ENCODE peak calls at places on chromosomes 2 and 18, in six cellular contexts. M is lower lobe of right lung; Y is posterior vena cava; E is CD8-positive, alpha-beta T cell; G is fibroblast of lung; N is right lobe of liver. C is an unnamed sample.

GRCh38 chr2:8986327-8986976 is 17.0 kb downstream of the MBOAT2 start:
- DNase-seq in Y (no peak), M (no peak), G (no peak), E (no peak), N (no peak), C (no peak)

GRCh38 chr2:3399829-3400228 is 20.3 kb downstream of the TRAPPC12 start:
- DNase-seq in G (no peak), E (no peak), M (no peak), Y (no peak), N (no peak), C (no peak)

GRCh38 chr2:11050565-11050964 is 104.7 kb upstream of the SLC66A3 start:
- DNase-seq in Y (no peak), N (no peak), E (no peak), M (no peak), G (no peak), C (no peak)

GRCh38 chr18:13434854-13435253 is 216.3 kb downstream of the LDLRAD4 start:
- DNase-seq in N (peak; percentile 82), Y (no peak), E (no peak), G (no peak), M (no peak), C (no peak)

GRCh38 chr2:10036095-10036879 is 7.1 kb upstream of the KLF11 start:
- DNase-seq in G (peak; percentile 50), E (no peak), Y (peak; percentile 92), M (peak; percentile 73), N (peak; percentile 89), C (no peak)

GRCh38 chr2:196660264-196660663 is 20.7 kb downstream of the CCDC150 start:
- DNase-seq in M (no peak), N (no peak), Y (no peak), G (no peak), E (no peak), C (no peak)

GRCh38 chr2:166238176-166238575 is 110.4 kb upstream of the SCN1A start:
- DNase-seq in E (no peak), Y (no peak), G (peak; percentile 50), N (no peak), M (no peak), C (no peak)

GRCh38 chr2:20356042-20356441 is 5.4 kb upstream of the PUM2 start:
- DNase-seq in G (peak; percentile 89), N (peak; percentile 30), M (no peak), E (no peak), Y (no peak), C (no peak)

GRCh38 chr2:158575051-158575635 is 118.4 kb downstream of the PKP4 start:
- DNase-seq in Y (no peak), M (no peak), G (no peak), N (no peak), E (no peak), C (no peak)

GRCh38 chr2:37149626-37150322 is 7.0 kb downstream of the EIF2AK2 start:
- DNase-seq in Y (no peak), M (no peak), E (no peak), N (no peak), G (no peak), C (no peak)

GRCh38 chr18:32092422-32093105 is 890 bp downstream of the RNF138 start:
- DNase-seq in N (peak; percentile 100), M (peak; percentile 99), E (peak; percentile 100), G (peak; percentile 97), Y (peak; percentile 100), C (peak; percentile 100)

GRCh38 chr2:101344173-101344572 is 35.7 kb upstream of the RNF149 start:
- DNase-seq in G (no peak), Y (no peak), N (no peak), M (no peak), E (no peak), C (no peak)

GRCh38 chr2:53422979-53423378 is 344.6 kb upstream of the CHAC2 start:
- DNase-seq in G (peak; percentile 78), M (no peak), N (peak; percentile 25), E (no peak), Y (no peak), C (no peak)

GRCh38 chr2:139529045-139529444 is 748.9 kb upstream of the NXPH2 start:
- DNase-seq in G (no peak), N (no peak), Y (no peak), E (no peak), M (no peak), C (no peak)

GRCh38 chr2:124316133-124316532 is 291.0 kb downstream of the CNTNAP5 start:
- DNase-seq in G (no peak), Y (no peak), E (no peak), M (no peak), N (no peak), C (no peak)

GRCh38 chr18:741931-742512 is 29.6 kb upstream of the ENOSF1 start:
- DNase-seq in M (no peak), N (no peak), E (no peak), G (peak; percentile 72), Y (no peak), C (no peak)

GRCh38 chr2:240322991-240323390 is 112.5 kb upstream of the GPC1 start:
- DNase-seq in N (no peak), E (no peak), G (no peak), Y (peak; percentile 80), M (no peak), C (no peak)

GRCh38 chr2:8487461-8487932 is 194.4 kb upstream of the ID2 start:
- DNase-seq in E (no peak), Y (no peak), N (no peak), M (no peak), G (no peak), C (no peak)

GRCh38 chr2:188884051-188884450 is 90.1 kb upstream of the COL3A1 start:
- DNase-seq in N (no peak), M (no peak), G (peak; percentile 89), Y (no peak), E (no peak), C (no peak)

GRCh38 chr2:8620611-8621382 is 61.1 kb upstream of the ID2 start:
- DNase-seq in Y (peak; percentile 26), E (no peak), G (peak; percentile 61), N (no peak), M (no peak), C (no peak)

GRCh38 chr2:235685024-235685721 is 191.3 kb downstream of the AGAP1 start:
- DNase-seq in Y (peak; percentile 54), N (no peak), G (no peak), E (no peak), M (no peak), C (no peak)